ENCODE peak calls at places on chromosomes 13 and 19, in seven cellular contexts. D is kidney epithelial cell, M is ascending aorta, C is fibroblast of mammary gland, S is neural progenitor cell, W is neural crest cell, A is thoracic aorta. K is an unnamed sample.

GRCh38 chr13:44826586-44827350 is 162.5 kb downstream of the NUFIP1 start:
- DNase-seq in D (no peak), M (no peak), C (no peak), S (no peak), W (no peak), A (no peak), K (no peak)

GRCh38 chr13:112897956-112898785 is 70.8 kb upstream of the MCF2L start:
- DNase-seq in D (no peak), M (peak; percentile 52), C (no peak), S (no peak), W (no peak), A (no peak), K (peak; percentile 14)

GRCh38 chr19:29841209-29841558 is 29.4 kb downstream of the CCNE1 start:
- DNase-seq in D (no peak), M (no peak), C (no peak), S (no peak), W (no peak), A (no peak), K (no peak)

GRCh38 chr19:35882074-35882832 is 13.9 kb downstream of the APLP1 start:
- DNase-seq in D (no peak), M (no peak), C (peak; percentile 84), S (peak; percentile 42), W (no peak), A (no peak), K (no peak)

GRCh38 chr19:34574704-34575103 is 93.1 kb downstream of the WTIP start:
- DNase-seq in D (no peak), M (no peak), C (no peak), S (no peak), W (no peak), A (no peak), K (no peak)

GRCh38 chr19:681029-681626 is 4.9 kb downstream of the FSTL3 start:
- DNase-seq in D (no peak), M (peak; percentile 80), C (no peak), S (peak; percentile 94), W (no peak), A (no peak), K (peak; percentile 94)

GRCh38 chr13:112077729-112078128 is 10.8 kb downstream of the SOX1 start:
- DNase-seq in D (no peak), M (no peak), C (no peak), S (peak; percentile 50), W (no peak), A (no peak), K (no peak)

GRCh38 chr13:28321751-28322150 is 173.2 kb downstream of the FLT1 start:
- DNase-seq in D (no peak), M (no peak), C (peak; percentile 7), S (no peak), W (no peak), A (no peak), K (no peak)

GRCh38 chr19:1673645-1674292 is 21.4 kb upstream of the TCF3 start:
- DNase-seq in D (no peak), M (no peak), C (no peak), S (no peak), W (no peak), A (no peak), K (no peak)

GRCh38 chr19:44800461-44800860 is 8.4 kb upstream of the BCAM start:
- DNase-seq in D (no peak), M (peak; percentile 91), C (peak; percentile 70), S (peak; percentile 92), W (peak; percentile 96), A (peak; percentile 39), K (peak; percentile 96)
- TF ChIP-seq CTCF in D (peak; percentile 99), M (peak; percentile 90), C (peak; percentile 97), S (peak; percentile 94), W (peak; percentile 93), A (peak; percentile 97), K (peak; percentile 90)

GRCh38 chr19:11552666-11553372 is 6.2 kb downstream of the ELOF1 start:
- DNase-seq in D (no peak), M (no peak), C (no peak), S (no peak), W (no peak), A (no peak), K (no peak)

GRCh38 chr19:11549386-11549953 is 9.6 kb downstream of the ELOF1 start:
- DNase-seq in D (no peak), M (no peak), C (no peak), S (no peak), W (no peak), A (no peak), K (no peak)

GRCh38 chr19:11554160-11554559 is 4.9 kb downstream of the ELOF1 start:
- DNase-seq in D (no peak), M (no peak), C (no peak), S (no peak), W (no peak), A (no peak), K (no peak)

GRCh38 chr19:11550265-11550664 is 8.8 kb downstream of the ELOF1 start:
- DNase-seq in D (no peak), M (no peak), C (no peak), S (no peak), W (no peak), A (no peak), K (no peak)

GRCh38 chr19:11551603-11552235 is 7.3 kb downstream of the ELOF1 start:
- DNase-seq in D (no peak), M (no peak), C (no peak), S (peak; percentile 47), W (no peak), A (no peak), K (peak; percentile 59)
- TF ChIP-seq CTCF in D (no peak), M (peak; percentile 37), C (peak; percentile 5), S (peak; percentile 56), W (peak; percentile 50), A (no peak), K (peak; percentile 29)

GRCh38 chr13:51432576-51432975 is 20.3 kb downstream of the INTS6 start:
- DNase-seq in D (no peak), M (no peak), C (no peak), S (no peak), W (no peak), A (no peak), K (no peak)

GRCh38 chr13:51437550-51438127 is 15.2 kb downstream of the INTS6 start:
- DNase-seq in D (no peak), M (no peak), C (no peak), S (no peak), W (no peak), A (no peak), K (no peak)

GRCh38 chr13:51435002-51435578 is 17.7 kb downstream of the INTS6 start:
- DNase-seq in D (no peak), M (no peak), C (peak; percentile 46), S (no peak), W (no peak), A (no peak), K (no peak)
- TF ChIP-seq CTCF in D (peak; percentile 40), M (peak; percentile 44), C (peak; percentile 57), S (peak; percentile 57), W (peak; percentile 78), A (peak; percentile 57), K (peak; percentile 66)

GRCh38 chr19:50534478-50534877 is 20.8 kb upstream of the ASPDH start:
- DNase-seq in D (no peak), M (no peak), C (no peak), S (no peak), W (no peak), A (no peak), K (no peak)

GRCh38 chr19:50537769-50538230 is 24.1 kb upstream of the ASPDH start:
- DNase-seq in D (no peak), M (peak; percentile 70), C (peak; percentile 77), S (peak; percentile 94), W (peak; percentile 97), A (no peak), K (peak; percentile 97)

GRCh38 chr19:50537306-50537685 is 23.6 kb upstream of the ASPDH start:
- DNase-seq in D (no peak), M (no peak), C (no peak), S (no peak), W (no peak), A (no peak), K (no peak)

GRCh38 chr19:50535672-50536071 is 22.0 kb upstream of the ASPDH start:
- DNase-seq in D (no peak), M (no peak), C (no peak), S (no peak), W (no peak), A (no peak), K (no peak)

GRCh38 chr19:50536662-50537305 is 23.1 kb upstream of the ASPDH start:
- DNase-seq in D (no peak), M (no peak), C (no peak), S (no peak), W (no peak), A (no peak), K (no peak)
- TF ChIP-seq CTCF in D (no peak), M (no peak), C (no peak), S (peak; percentile 17), W (no peak), A (no peak), K (no peak)

GRCh38 chr13:37602743-37603381 is 4.3 kb upstream of the POSTN start:
- DNase-seq in D (no peak), M (no peak), C (peak; percentile 60), S (no peak), W (no peak), A (no peak), K (no peak)
- TF ChIP-seq CTCF in D (peak; percentile 36), M (peak; percentile 38), C (peak; percentile 61), S (peak; percentile 66), W (peak; percentile 74), A (peak; percentile 51), K (peak; percentile 43)

GRCh38 chr13:74134226-74134776 is at the start of gene KLF12:
- DNase-seq in D (peak; percentile 72), M (peak; percentile 96), C (peak; percentile 95), S (peak; percentile 95), W (peak; percentile 75), A (peak; percentile 71), K (peak; percentile 91)

GRCh38 chr13:74135306-74136088 is 1.3 kb upstream of the KLF12 start:
- DNase-seq in D (no peak), M (peak; percentile 84), C (peak; percentile 66), S (peak; percentile 93), W (peak; percentile 71), A (peak; percentile 5), K (peak; percentile 87)

GRCh38 chr13:74136089-74136658 is 2.0 kb upstream of the KLF12 start:
- DNase-seq in D (no peak), M (peak; percentile 68), C (peak; percentile 53), S (no peak), W (peak; percentile 9), A (no peak), K (peak; percentile 51)

GRCh38 chr13:74133657-74134201 is 475 bp downstream of the KLF12 start:
- DNase-seq in D (peak; percentile 73), M (peak; percentile 93), C (peak; percentile 94), S (peak; percentile 89), W (peak; percentile 68), A (peak; percentile 69), K (peak; percentile 82)

GRCh38 chr13:74134777-74135305 is 637 bp upstream of the KLF12 start:
- DNase-seq in D (no peak), M (peak; percentile 85), C (no peak), S (peak; percentile 72), W (peak; percentile 54), A (peak; percentile 5), K (peak; percentile 67)
- TF ChIP-seq CTCF in D (no peak), M (no peak), C (no peak), S (no peak), W (no peak), A (no peak), K (no peak)